ENCODE peak calls at places on chromosome 9, in seven cellular contexts. N is PC-9, M is neural progenitor cell, J is HCT116, X is IMR-90, F is HAP-1, R is AG04450. W is an unnamed sample.

GRCh38 chr9:95793924-95794828 is 81.3 kb upstream of the ERCC6L2 start:
- DNase-seq in N (no peak), M (no peak), J (no peak), X (peak; percentile 98), F (no peak), R (peak; percentile 91), W (no peak)

GRCh38 chr9:13863112-13863511 is 450.8 kb downstream of the NFIB start:
- DNase-seq in N (no peak), M (no peak), J (no peak), X (peak; percentile 7), F (peak; percentile 36), R (no peak), W (no peak)

GRCh38 chr9:25094518-25094917 is 548.8 kb upstream of the IZUMO3 start:
- DNase-seq in N (no peak), M (no peak), J (no peak), X (no peak), F (no peak), R (no peak), W (no peak)

GRCh38 chr9:69325409-69326212 is 596 bp downstream of the ENTREP1 start:
- DNase-seq in N (peak; percentile 29), M (peak; percentile 64), J (no peak), X (no peak), F (peak; percentile 15), R (no peak), W (no peak)

GRCh38 chr9:123327697-123328100 is 28.3 kb upstream of the CRB2 start:
- DNase-seq in N (peak; percentile 86), M (no peak), J (no peak), X (no peak), F (no peak), R (no peak), W (no peak)

GRCh38 chr9:118751848-118752223 is 617.4 kb downstream of the BRINP1 start:
- DNase-seq in N (no peak), M (no peak), J (no peak), X (no peak), F (no peak), R (no peak), W (no peak)

GRCh38 chr9:98075332-98075805 is 18.8 kb downstream of the NANS start:
- DNase-seq in N (no peak), M (no peak), J (peak; percentile 40), X (peak; percentile 78), F (no peak), R (peak; percentile 26), W (no peak)

GRCh38 chr9:75644649-75645048 is 245.8 kb upstream of the PCSK5 start:
- DNase-seq in N (no peak), M (no peak), J (no peak), X (no peak), F (no peak), R (no peak), W (no peak)

GRCh38 chr9:127122176-127123151 is at the start of gene ANGPTL2:
- DNase-seq in N (peak; percentile 55), M (peak; percentile 97), J (no peak), X (peak; percentile 95), F (peak; percentile 68), R (peak; percentile 94), W (no peak)

DNA sequence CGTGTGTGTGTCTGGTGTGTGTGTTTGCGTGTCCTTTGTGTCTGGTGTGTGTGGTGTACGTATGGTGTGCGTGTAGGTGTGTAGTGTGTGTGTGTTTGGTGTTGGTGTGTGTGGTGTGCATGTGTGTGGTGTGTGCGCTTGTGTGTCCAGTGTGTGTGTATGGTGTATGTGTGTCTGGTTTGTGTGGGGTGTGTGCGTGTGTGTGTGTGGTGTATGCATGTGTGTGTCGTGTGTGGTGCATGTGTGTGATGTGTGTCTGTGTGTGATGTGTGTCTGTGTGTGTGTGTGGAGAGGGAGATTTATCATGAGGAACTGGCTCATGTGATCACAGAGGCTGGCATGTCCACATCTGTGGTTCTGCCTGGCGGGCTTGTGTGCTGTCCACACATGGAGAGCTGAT is 71.7 kb downstream of the CACNA1B start:
- DNase-seq in N (no peak), M (no peak), J (no peak), X (no peak), F (no peak), R (no peak), W (no peak)
- H3K9me3 ChIP-seq in N (peaks cover 11% of the 10 kb centered on the region), M (peaks cover 22% of the 10 kb centered on the region), J (peaks cover 29% of the 10 kb centered on the region), X (peaks cover 60% of the 10 kb centered on the region), F (peaks cover 15% of the 10 kb centered on the region), R (peaks cover 82% of the 10 kb centered on the region), W (no peaks in the 10 kb centered on the region)

GRCh38 chr9:40909821-40910220 is 218.7 kb downstream of the FOXD4L6 start:
- DNase-seq in N (no peak), M (no peak), J (no peak), X (no peak), F (no peak), R (no peak), W (no peak)
- H3K9me3 ChIP-seq in N (no peaks in the 10 kb centered on the region), M (peaks cover 42% of the 10 kb centered on the region), J (peaks cover 3% of the 10 kb centered on the region), X (peaks cover 69% of the 10 kb centered on the region), F (no peaks in the 10 kb centered on the region), R (peaks cover 57% of the 10 kb centered on the region), W (peaks cover 60% of the 10 kb centered on the region)

DNA sequence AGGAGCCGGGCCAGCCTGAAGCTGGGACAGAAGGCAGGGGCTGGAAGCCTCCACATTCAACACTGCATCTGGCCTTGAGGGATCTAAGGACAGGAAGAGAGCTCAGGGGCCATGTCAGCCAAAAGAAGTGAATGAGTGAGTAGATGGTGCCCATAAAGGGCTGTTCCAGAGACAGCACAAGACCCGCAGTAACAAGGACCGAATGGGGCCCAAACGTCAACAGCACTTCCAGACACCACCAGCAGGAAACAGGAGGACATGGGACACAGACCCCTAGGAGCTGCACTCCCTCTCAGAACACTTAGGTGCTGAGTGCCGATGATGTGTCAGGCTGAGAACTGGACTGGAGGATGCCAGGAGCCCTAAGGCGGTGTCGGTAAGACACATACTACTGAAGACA is 114.8 kb upstream of the FAM120A start:
- DNase-seq in N (no peak), M (no peak), J (no peak), X (no peak), F (no peak), R (no peak), W (no peak)
- H3K9me3 ChIP-seq in N (peaks cover 12% of the 10 kb centered on the region), M (no peaks in the 10 kb centered on the region), J (peaks cover 6% of the 10 kb centered on the region), X (no peaks in the 10 kb centered on the region), F (peaks cover 16% of the 10 kb centered on the region), R (no peaks in the 10 kb centered on the region), W (no peaks in the 10 kb centered on the region)

DNA sequence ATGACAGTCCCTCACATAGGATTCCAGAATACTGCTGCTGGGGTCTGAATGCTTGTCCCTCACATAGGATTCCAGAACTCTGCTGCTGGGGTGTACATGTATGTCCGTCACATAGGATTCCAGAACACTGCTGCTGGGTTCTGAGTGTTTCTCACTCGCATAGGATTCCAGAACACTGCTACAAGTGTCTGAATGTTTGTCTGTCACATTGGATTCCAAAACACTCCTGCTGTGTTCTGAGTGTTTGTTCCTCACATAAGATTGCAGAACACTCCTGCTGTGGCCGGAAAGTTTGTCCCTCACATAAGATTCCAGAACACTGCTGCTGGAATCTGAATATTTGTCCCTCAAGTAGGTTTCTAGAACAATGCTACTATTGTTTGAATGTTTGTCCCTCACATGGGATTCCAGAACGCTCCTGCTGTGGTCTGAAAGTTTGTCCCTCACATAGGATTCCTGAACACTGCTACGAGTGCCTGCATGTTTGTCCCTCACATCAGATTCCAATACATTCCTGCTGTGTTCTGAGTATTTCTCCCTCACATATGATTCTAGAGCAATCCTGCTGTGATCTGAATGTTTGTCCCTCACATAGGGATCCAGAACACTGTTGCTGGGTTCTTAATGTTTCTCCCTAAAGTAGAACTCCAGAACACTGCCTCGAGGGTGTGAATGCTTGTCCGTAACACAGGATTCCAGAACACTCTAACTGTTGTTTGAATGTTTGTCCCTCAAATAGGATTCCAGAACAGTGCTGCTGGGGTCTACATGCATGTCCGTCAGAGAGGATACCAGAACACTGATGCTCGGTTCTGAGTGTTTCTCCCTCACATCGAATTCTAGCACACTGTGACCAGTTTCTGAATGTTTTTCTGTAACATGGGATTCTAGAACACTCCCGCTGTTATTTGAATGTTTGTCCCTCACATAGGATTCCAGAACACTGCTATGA is 200.4 kb downstream of the FOXD4L6 start:
- DNase-seq in N (no peak), M (no peak), J (no peak), X (no peak), F (no peak), R (no peak), W (no peak)
- H3K9me3 ChIP-seq in N (no peaks in the 10 kb centered on the region), M (peaks cover 38% of the 10 kb centered on the region), J (no peaks in the 10 kb centered on the region), X (peaks cover 58% of the 10 kb centered on the region), F (no peaks in the 10 kb centered on the region), R (peaks cover 38% of the 10 kb centered on the region), W (peaks cover 54% of the 10 kb centered on the region)

GRCh38 chr9:91705386-91705785 is 244.6 kb downstream of the ROR2 start:
- DNase-seq in N (no peak), M (no peak), J (no peak), X (no peak), F (no peak), R (no peak), W (no peak)
- H3K9me3 ChIP-seq in N (peaks cover 4% of the 10 kb centered on the region), M (peaks cover 4% of the 10 kb centered on the region), J (no peaks in the 10 kb centered on the region), X (peaks cover 21% of the 10 kb centered on the region), F (no peaks in the 10 kb centered on the region), R (peaks cover 10% of the 10 kb centered on the region), W (peaks cover 5% of the 10 kb centered on the region)

W was measured in T-helper 17 cell.